ENCODE peak calls at places on chromosomes 3 and 15, in eight cellular contexts. N is tibial nerve, E is mammary epithelial cell, Y is uterus, C is upper lobe of left lung, B is mesendoderm, Z is hepatocyte, H is adrenal gland. Q is an unnamed sample. For H3K36me3, the result is how much of the 10 kb centered on the place peaks cover.

GRCh38 chr3:147773236-147773635 is 364.1 kb downstream of the ZIC1 start:
- DNase-seq in N (no peak), E (no peak), Y (no peak), C (no peak), B (no peak), Z (no peak), H (no peak), Q (no peak)

GRCh38 chr3:172410702-172411477 is 37.4 kb downstream of the GHSR start:
- DNase-seq in N (no peak), E (no peak), Y (no peak), C (no peak), B (peak), Z (no peak), H (no peak), Q (no peak)

GRCh38 chr3:99614768-99615167 is 23.6 kb upstream of the COL8A1 start:
- DNase-seq in N (no peak), E (no peak), Y (no peak), C (no peak), B (no peak), Z (no peak), H (no peak), Q (no peak)

GRCh38 chr15:31295660-31296059 is 31.0 kb upstream of the KLF13 start:
- DNase-seq in N (no peak), E (no peak), Y (no peak), C (no peak), B (no peak), Z (no peak), H (no peak), Q (no peak)

GRCh38 chr3:72549819-72550581 is 298.2 kb downstream of the SHQ1 start:
- DNase-seq in N (no peak), E (no peak), Y (no peak), C (no peak), B (no peak), Z (no peak), H (no peak), Q (no peak)

GRCh38 chr3:123155471-123156011 is 46.2 kb upstream of the SEC22A start:
- DNase-seq in N (no peak), E (no peak), Y (no peak), C (peak), B (no peak), Z (no peak), H (peak), Q (no peak)

GRCh38 chr15:59548501-59549230 is 62.9 kb upstream of the GCNT3 start:
- DNase-seq in N (no peak), E (no peak), Y (no peak), C (no peak), B (peak), Z (no peak), H (no peak), Q (no peak)

GRCh38 chr15:69712999-69713398 is 260.4 kb downstream of the RPLP1 start:
- DNase-seq in N (no peak), E (no peak), Y (no peak), C (no peak), B (no peak), Z (peak), H (no peak), Q (no peak)

GRCh38 chr3:37990527-37990926 is at the start of gene VILL:
- DNase-seq in N (no peak), E (no peak), Y (no peak), C (peak), B (no peak), Z (peak), H (peak), Q (no peak)

GRCh38 chr15:98658831-98659699 is 10.7 kb downstream of the IGF1R start:
- DNase-seq in N (peak), E (peak), Y (peak), C (peak), B (peak), Z (peak), H (peak), Q (peak)

GRCh38 chr3:9422712-9423424 is 25.5 kb downstream of the SETD5 start:
- DNase-seq in N (peak), E (peak), Y (peak), C (peak), B (peak), Z (peak), H (peak), Q (peak)

GRCh38 chr3:39429466-39429865 is 22.9 kb downstream of the RPSA start:
- DNase-seq in N (no peak), E (no peak), Y (no peak), C (no peak), B (no peak), Z (no peak), H (no peak), Q (no peak)

GRCh38 chr15:84775867-84776449 is 27.6 kb downstream of the ZNF592 start:
- DNase-seq in N (no peak), E (no peak), Y (no peak), C (no peak), B (no peak), Z (no peak), H (no peak), Q (no peak)

GRCh38 chr15:81098884-81099601 is 35.0 kb upstream of the CFAP161 start:
- DNase-seq in N (peak), E (no peak), Y (no peak), C (peak), B (no peak), Z (no peak), H (peak), Q (no peak)

GRCh38 chr15:93017521-93017920 is 71.5 kb downstream of the RGMA start:
- DNase-seq in N (no peak), E (no peak), Y (no peak), C (no peak), B (no peak), Z (no peak), H (no peak), Q (no peak)

GRCh38 chr15:100101389-100102089 is 240.2 kb downstream of the ADAMTS17 start:
- DNase-seq in N (peak), E (no peak), Y (no peak), C (no peak), B (no peak), Z (no peak), H (no peak), Q (no peak)

GRCh38 chr15:77020348-77021087 is 25.6 kb downstream of the PSTPIP1 start:
- DNase-seq in N (no peak), E (no peak), Y (no peak), C (no peak), B (no peak), Z (no peak), H (no peak), Q (no peak)

GRCh38 chr3:12875857-12876451 is 34.6 kb upstream of the RPL32 start:
- DNase-seq in N (no peak), E (no peak), Y (peak), C (peak), B (peak), Z (peak), H (peak), Q (no peak)

GRCh38 chr15:64285871-64286270 is 70.1 kb downstream of the CSNK1G1 start:
- DNase-seq in N (no peak), E (no peak), Y (no peak), C (no peak), B (peak), Z (no peak), H (no peak), Q (no peak)

GRCh38 chr3:159733194-159733860 is 255.3 kb upstream of the IL12A start:
- DNase-seq in N (no peak), E (peak), Y (no peak), C (no peak), B (peak), Z (no peak), H (no peak), Q (no peak)

GRCh38 chr3:113898892-113899291 is 48.9 kb upstream of the ZDHHC23 start:
- DNase-seq in N (no peak), E (no peak), Y (no peak), C (no peak), B (no peak), Z (no peak), H (no peak), Q (no peak)

GRCh38 chr3:184511741-184512140 is 49.8 kb upstream of the EPHB3 start:
- DNase-seq in N (no peak), E (no peak), Y (no peak), C (no peak), B (no peak), Z (no peak), H (no peak), Q (no peak)

GRCh38 chr3:55202320-55202719 is 274.5 kb upstream of the LRTM1 start:
- DNase-seq in N (no peak), E (peak), Y (no peak), C (no peak), B (no peak), Z (no peak), H (no peak), Q (no peak)

GRCh38 chr3:42936157-42936981 is 30.4 kb downstream of the ZNF662 start:
- DNase-seq in N (no peak), E (no peak), Y (peak), C (no peak), B (no peak), Z (no peak), H (peak), Q (peak)

GRCh38 chr3:38154625-38155255 is 10.6 kb upstream of the OXSR1 start:
- DNase-seq in N (no peak), E (peak), Y (no peak), C (no peak), B (no peak), Z (no peak), H (no peak), Q (no peak)

GRCh38 chr3:4449043-4449803 is 17.8 kb downstream of the SUMF1 start:
- DNase-seq in N (no peak), E (no peak), Y (no peak), C (no peak), B (peak), Z (no peak), H (no peak), Q (no peak)

GRCh38 chr3:49305608-49306007 is 28.6 kb upstream of the C3orf62 start:
- DNase-seq in N (no peak), E (no peak), Y (no peak), C (no peak), B (no peak), Z (no peak), H (no peak), Q (no peak)

GRCh38 chr3:170469151-170470062 is 50.7 kb downstream of the CLDN11 start:
- DNase-seq in N (peak), E (no peak), Y (peak), C (no peak), B (no peak), Z (peak), H (no peak), Q (no peak)
- H3K36me3 ChIP-seq in N (under half), E (under half), Y (under half), C (under half), B (under half), Z (under half), H (under half), Q (under half)

GRCh38 chr3:119098620-119099222 is 47.2 kb upstream of the TEX55 start:
- DNase-seq in N (peak), E (peak), Y (no peak), C (no peak), B (peak), Z (peak), H (no peak), Q (no peak)

GRCh38 chr3:119104031-119104430 is 41.9 kb upstream of the TEX55 start:
- DNase-seq in N (no peak), E (no peak), Y (no peak), C (no peak), B (no peak), Z (no peak), H (no peak), Q (no peak)

GRCh38 chr3:119098006-119098405 is 48.0 kb upstream of the TEX55 start:
- DNase-seq in N (no peak), E (no peak), Y (no peak), C (no peak), B (no peak), Z (no peak), H (no peak), Q (no peak)

DNA sequence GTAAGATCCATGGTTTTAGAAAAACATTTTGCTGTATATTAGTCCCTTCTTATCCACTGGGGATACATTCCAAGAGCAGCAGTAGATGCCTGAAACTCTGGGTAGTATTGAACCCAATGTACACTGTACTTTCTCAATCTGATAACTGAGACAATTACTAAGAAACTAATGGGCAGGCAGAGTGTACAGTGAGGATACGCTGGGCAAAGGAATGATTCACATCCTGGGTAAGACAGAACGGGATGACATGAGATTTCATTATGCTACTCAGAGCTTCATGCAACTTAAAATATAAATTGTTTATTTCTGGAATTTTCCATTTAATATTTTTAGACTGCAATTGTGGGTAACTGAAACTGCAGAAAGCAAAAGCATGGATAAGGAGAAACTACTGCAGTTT is 46.2 kb upstream of the TEX55 start:
- DNase-seq in N (no peak), E (no peak), Y (no peak), C (no peak), B (no peak), Z (no peak), H (no peak), Q (no peak)
- H3K36me3 ChIP-seq in N (under half), E (under half), Y (under half), C (under half), B (under half), Z (under half), H (under half), Q (under half)

DNA sequence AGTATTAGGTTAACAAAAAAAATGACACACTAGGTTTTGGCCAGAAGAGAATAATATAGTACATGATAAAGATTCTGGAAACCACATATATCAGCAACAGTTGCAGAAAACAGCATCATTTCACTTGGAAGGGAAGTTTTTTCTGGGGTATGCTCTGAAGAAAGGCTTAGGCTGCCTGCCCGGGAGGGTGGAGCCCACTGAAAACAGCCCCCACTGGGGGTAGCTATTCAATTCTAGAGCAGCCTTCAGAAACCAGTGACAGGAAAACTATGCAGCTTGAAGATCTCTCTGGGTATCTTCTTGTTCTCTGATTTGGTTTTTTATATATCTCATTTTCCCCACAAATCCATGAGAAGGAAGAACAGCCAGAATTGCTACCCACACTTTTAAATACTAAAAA is 43.2 kb downstream of the ZMAT3 start:
- DNase-seq in N (no peak), E (no peak), Y (no peak), C (no peak), B (no peak), Z (no peak), H (no peak), Q (no peak)
- H3K36me3 ChIP-seq in N (under half), E (under half), Y (under half), C (under half), B (under half), Z (under half), H (under half), Q (under half)

DNA sequence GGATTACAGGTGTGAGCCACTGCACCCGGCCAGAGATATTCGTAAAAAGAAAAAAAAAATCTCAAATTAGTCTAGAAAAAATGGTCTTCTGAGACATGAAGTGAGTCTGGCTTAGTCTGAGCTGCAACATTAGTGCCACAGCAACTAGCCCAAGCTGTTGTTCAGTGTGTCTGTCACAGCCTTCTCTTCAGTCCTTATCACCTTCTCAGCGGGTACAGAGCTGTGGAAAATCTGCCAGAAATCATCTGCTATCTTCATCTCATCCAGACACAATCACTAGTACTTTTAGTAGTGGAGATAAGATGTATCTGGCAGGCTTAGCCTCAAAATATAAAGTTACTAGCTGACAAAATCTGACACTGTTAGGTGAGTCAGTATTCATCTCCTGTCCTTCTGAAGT is 120.6 kb upstream of the CGNL1 start:
- DNase-seq in N (no peak), E (no peak), Y (no peak), C (no peak), B (peak), Z (no peak), H (no peak), Q (no peak)
- H3K36me3 ChIP-seq in N (under half), E (under half), Y (under half), C (under half), B (under half), Z (under half), H (under half), Q (half or more)

GRCh38 chr3:196886175-196886574 is 18.5 kb downstream of the SENP5 start:
- DNase-seq in N (no peak), E (no peak), Y (no peak), C (no peak), B (no peak), Z (no peak), H (no peak), Q (no peak)

GRCh38 chr3:196883361-196883760 is 15.6 kb downstream of the SENP5 start:
- DNase-seq in N (no peak), E (no peak), Y (no peak), C (no peak), B (no peak), Z (no peak), H (no peak), Q (no peak)
- H3K36me3 ChIP-seq in N (under half), E (under half), Y (under half), C (under half), B (under half), Z (under half), H (under half), Q (under half)

GRCh38 chr3:127012091-127012490 is 29.2 kb downstream of the PLXNA1 start:
- DNase-seq in N (no peak), E (no peak), Y (no peak), C (no peak), B (no peak), Z (no peak), H (no peak), Q (no peak)
- H3K36me3 ChIP-seq in N (under half), E (under half), Y (under half), C (half or more), B (under half), Z (under half), H (under half), Q (half or more)

DNA sequence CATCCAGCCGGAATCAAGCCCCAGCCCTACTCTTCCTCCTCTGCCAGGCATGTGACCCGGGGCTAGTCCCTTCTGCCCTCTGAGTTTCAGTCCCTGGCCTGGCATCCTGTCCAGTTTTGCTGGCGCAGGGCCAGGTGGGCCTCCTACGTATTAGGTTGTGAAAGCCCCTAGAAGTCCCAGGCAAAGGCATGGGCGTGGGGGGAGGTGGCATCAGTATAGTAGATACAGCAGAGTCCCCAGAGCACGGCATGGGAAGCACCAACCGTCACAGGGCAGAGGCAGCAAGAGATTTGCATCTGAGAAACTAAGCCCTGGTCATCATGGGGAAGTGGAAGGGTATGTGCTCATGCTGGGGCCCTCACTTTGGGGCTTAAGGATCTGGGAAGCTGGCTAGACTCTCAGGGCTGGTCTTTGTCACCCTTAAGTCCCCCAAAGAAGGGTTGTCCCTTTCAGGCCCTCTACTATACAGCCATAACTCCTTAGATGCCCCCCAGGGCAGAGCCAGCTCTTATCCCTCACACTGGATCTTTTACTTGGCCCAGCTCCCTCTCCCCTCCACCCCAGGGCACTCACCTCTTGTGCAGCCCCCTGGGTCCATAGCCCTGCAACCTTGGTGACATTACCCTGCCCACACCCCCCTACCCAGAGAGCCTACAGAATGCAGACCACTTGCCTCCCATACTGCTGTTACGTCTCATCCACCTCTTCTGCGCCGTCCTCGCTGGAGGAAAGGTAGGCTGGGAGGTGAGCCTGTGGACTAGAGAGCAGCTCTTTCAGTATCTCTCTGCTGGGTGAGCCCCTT is 11.3 kb downstream of the NBEAL2 start:
- DNase-seq in N (peak), E (no peak), Y (no peak), C (peak), B (no peak), Z (no peak), H (peak), Q (no peak)
- H3K36me3 ChIP-seq in N (under half), E (under half), Y (under half), C (half or more), B (under half), Z (under half), H (under half), Q (under half)

DNA sequence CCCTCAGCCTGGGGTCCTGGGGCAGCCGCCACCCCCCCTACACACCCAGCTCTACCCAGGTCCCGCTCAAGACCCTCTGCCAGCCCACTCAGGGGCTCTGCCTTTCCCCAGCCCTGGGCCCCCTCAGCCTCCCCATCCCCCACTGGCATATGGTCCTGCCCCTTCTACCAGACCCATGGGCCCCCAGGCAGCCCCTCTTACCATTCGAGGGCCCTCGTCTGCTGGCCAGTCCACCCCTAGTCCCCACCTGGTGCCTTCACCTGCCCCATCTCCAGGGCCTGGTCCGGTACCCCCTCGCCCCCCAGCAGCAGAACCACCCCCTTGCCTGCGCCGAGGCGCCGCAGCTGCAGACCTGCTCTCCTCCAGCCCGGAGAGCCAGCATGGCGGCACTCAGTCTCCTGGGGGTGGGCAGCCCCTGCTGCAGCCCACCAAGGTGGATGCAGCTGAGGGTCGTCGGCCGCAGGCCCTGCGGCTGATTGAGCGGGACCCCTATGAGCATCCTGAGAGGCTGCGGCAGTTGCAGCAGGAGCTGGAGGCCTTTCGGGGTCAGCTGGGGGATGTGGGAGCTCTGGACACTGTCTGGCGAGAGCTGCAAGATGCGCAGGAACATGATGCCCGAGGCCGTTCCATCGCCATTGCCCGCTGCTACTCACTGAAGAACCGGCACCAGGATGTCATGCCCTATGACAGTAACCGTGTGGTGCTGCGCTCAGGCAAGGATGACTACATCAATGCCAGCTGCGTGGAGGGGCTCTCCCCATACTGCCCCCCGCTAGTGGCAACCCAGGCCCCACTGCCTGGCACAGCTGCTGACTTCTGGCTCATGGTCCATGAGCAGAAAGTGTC is 30.2 kb downstream of the PTPN23 start:
- DNase-seq in N (no peak), E (no peak), Y (no peak), C (no peak), B (no peak), Z (no peak), H (peak), Q (no peak)
- H3K36me3 ChIP-seq in N (under half), E (under half), Y (under half), C (half or more), B (under half), Z (under half), H (half or more), Q (half or more)

GRCh38 chr3:33592999-33593398 is 125.1 kb downstream of the CLASP2 start:
- DNase-seq in N (no peak), E (no peak), Y (no peak), C (no peak), B (no peak), Z (no peak), H (no peak), Q (no peak)
- H3K36me3 ChIP-seq in N (under half), E (under half), Y (under half), C (under half), B (under half), Z (under half), H (under half), Q (under half)

GRCh38 chr3:187741403-187742350 is 3.6 kb downstream of the BCL6 start:
- DNase-seq in N (peak), E (peak), Y (peak), C (peak), B (peak), Z (peak), H (peak), Q (peak)
- H3K36me3 ChIP-seq in N (under half), E (under half), Y (under half), C (under half), B (under half), Z (under half), H (under half), Q (under half)